ENCODE peak calls at places on chromosomes 3 and 15, in ten cellular contexts. J is AG09309; X is GF-D8; R is T-helper 17 cell; Y is activated naive CD8-positive, alpha-beta T cell treated with anti-CD3 and anti-CD28 coated beads, Interleukin-2, amount 50 U/mL, for 24 hours; M is anterior cingulate cortex; H is activated T-cell treated with anti-CD3 and anti-CD28 coated beads, Interleukin-2, amount 50 U/mL, for 72 hours; Z is HS-5; O is EH; A is kidney tubule cell. W is an unnamed sample.

GRCh38 chr15:46616033-46616432 is 981.2 kb downstream of the SQOR start:
- DNase-seq in J (no peak), X (no peak), R (no peak), Y (no peak), M (no peak), H (no peak), Z (no peak), O (no peak), A (no peak), W (no peak)

GRCh38 chr3:154973851-154974250 is 106.3 kb upstream of the MME start:
- DNase-seq in J (no peak), X (no peak), R (no peak), Y (no peak), M (no peak), H (no peak), Z (no peak), O (peak; percentile 15), A (no peak), W (no peak)

GRCh38 chr15:29986946-29987345 is 95.8 kb upstream of the GOLGA8J start:
- DNase-seq in J (no peak), X (no peak), R (no peak), Y (no peak), M (no peak), H (no peak), Z (no peak), O (no peak), A (no peak), W (no peak)

GRCh38 chr3:8529197-8529637 is 27.6 kb downstream of the LMCD1 start:
- DNase-seq in J (no peak), X (no peak), R (no peak), Y (no peak), M (peak; percentile 59), H (no peak), Z (no peak), O (peak; percentile 80), A (peak; percentile 69), W (no peak)

GRCh38 chr3:102630531-102630930 is 195.7 kb downstream of the ZPLD1 start:
- DNase-seq in J (no peak), X (no peak), R (no peak), Y (no peak), M (no peak), H (no peak), Z (no peak), O (no peak), A (no peak), W (no peak)

GRCh38 chr15:65913631-65914199 is 44.4 kb downstream of the RAB11A start:
- DNase-seq in J (no peak), X (no peak), R (no peak), Y (no peak), M (no peak), H (no peak), Z (no peak), O (no peak), A (no peak), W (no peak)

GRCh38 chr3:58993547-58993946 is 56.3 kb downstream of the CFAP20DC start:
- DNase-seq in J (no peak), X (no peak), R (no peak), Y (no peak), M (no peak), H (no peak), Z (no peak), O (no peak), A (no peak), W (no peak)

GRCh38 chr3:55445551-55445950 is 41.6 kb downstream of the WNT5A start:
- DNase-seq in J (no peak), X (no peak), R (no peak), Y (no peak), M (no peak), H (no peak), Z (no peak), O (no peak), A (peak; percentile 87), W (no peak)

GRCh38 chr15:26971303-26972018 is 480 bp downstream of the GABRG3 start:
- DNase-seq in J (no peak), X (no peak), R (no peak), Y (no peak), M (no peak), H (no peak), Z (no peak), O (no peak), A (no peak), W (no peak)

GRCh38 chr3:106826861-106827311 is 550.4 kb upstream of the CCDC54 start:
- DNase-seq in J (no peak), X (peak; percentile 10), R (no peak), Y (no peak), M (no peak), H (no peak), Z (no peak), O (peak; percentile 61), A (no peak), W (no peak)

GRCh38 chr15:52427804-52428203 is 100.9 kb downstream of the MYO5A start:
- DNase-seq in J (peak; percentile 57), X (no peak), R (no peak), Y (no peak), M (no peak), H (peak; percentile 34), Z (peak; percentile 45), O (peak; percentile 87), A (peak; percentile 69), W (peak; percentile 53)

GRCh38 chr3:51319271-51319670 is 65.8 kb upstream of the MANF start:
- DNase-seq in J (no peak), X (no peak), R (no peak), Y (no peak), M (no peak), H (no peak), Z (no peak), O (peak; percentile 63), A (no peak), W (peak; percentile 3)

W was measured in foreskin keratinocyte.